ENCODE peak calls at places on chromosomes 6 and 20, in nine cellular contexts. C is psoas muscle; H is SK-N-SH; E is astrocyte of the cerebellum; K is cardiac muscle cell; F is AG04450; Z is cardiac fibroblast; U is BE2C; N is CD8-positive, alpha-beta T cell. D is an unnamed sample.

GRCh38 chr6:83038246-83038645 is 27.4 kb downstream of the UBE3D start:
- DNase-seq in N (no peak), H (no peak), F (no peak), K (no peak), U (no peak), E (no peak), Z (no peak), C (no peak), D (no peak)

GRCh38 chr6:142458857-142459256 is 157.1 kb downstream of the ADGRG6 start:
- DNase-seq in E (no peak), F (no peak), Z (no peak), H (no peak), N (no peak), C (no peak), U (no peak), K (no peak), D (no peak)

GRCh38 chr20:43459022-43459942 is 1.6 kb downstream of the SRSF6 start:
- DNase-seq in K (peak), E (no peak), Z (peak), N (no peak), C (no peak), U (no peak), F (no peak), H (no peak), D (peak)

GRCh38 chr20:56202493-56203077 is 45.9 kb upstream of the MC3R start:
- DNase-seq in U (no peak), N (no peak), C (no peak), H (peak), F (no peak), Z (peak), E (no peak), K (peak), D (peak)

GRCh38 chr6:28081486-28081751 is 1.1 kb downstream of the ZNF165 start:
- DNase-seq in K (no peak), F (no peak), C (no peak), Z (no peak), N (no peak), U (no peak), H (no peak), E (no peak), D (no peak)

GRCh38 chr6:71533939-71534379 is 245.3 kb downstream of the OGFRL1 start:
- DNase-seq in K (peak), U (peak), H (peak), Z (peak), N (no peak), C (no peak), F (no peak), E (peak), D (no peak)

GRCh38 chr6:15588966-15589634 is 73.7 kb downstream of the DTNBP1 start:
- DNase-seq in Z (peak), E (peak), N (no peak), F (peak), H (no peak), K (peak), U (no peak), C (no peak), D (peak)

GRCh38 chr6:815348-815738 is 122.4 kb upstream of the EXOC2 start:
- DNase-seq in H (peak), U (no peak), N (no peak), E (no peak), C (no peak), Z (no peak), F (no peak), K (no peak), D (no peak)

GRCh38 chr20:53934421-53935352 is 135.7 kb downstream of the BCAS1 start:
- DNase-seq in C (no peak), U (no peak), Z (peak), N (peak), E (no peak), F (no peak), K (peak), H (no peak), D (peak)

GRCh38 chr6:169997187-169997929 is 245.9 kb downstream of the ERMARD start:
- DNase-seq in Z (no peak), C (no peak), N (no peak), K (no peak), H (no peak), U (no peak), E (no peak), F (no peak), D (no peak)

GRCh38 chr6:26205625-26206574 is 118.7 kb downstream of the HFE start:
- DNase-seq in Z (peak), N (no peak), F (peak), U (no peak), E (no peak), K (peak), H (peak), C (no peak), D (peak)

GRCh38 chr6:100712997-100713396 is 168.1 kb downstream of the ASCC3 start:
- DNase-seq in Z (no peak), C (no peak), N (no peak), U (no peak), F (no peak), E (no peak), H (no peak), K (no peak), D (no peak)

GRCh38 chr20:14481863-14482262 is 144.5 kb upstream of the FLRT3 start:
- DNase-seq in K (peak), Z (peak), N (no peak), U (no peak), E (no peak), H (no peak), C (no peak), F (peak), D (peak)

GRCh38 chr6:143744593-143745151 is 66.9 kb downstream of the PHACTR2 start:
- DNase-seq in C (no peak), Z (peak), U (no peak), E (no peak), H (no peak), N (no peak), K (no peak), F (no peak), D (no peak)

GRCh38 chr6:150605333-150605732 is 5.6 kb downstream of the PLEKHG1 start:
- DNase-seq in U (no peak), N (no peak), F (no peak), Z (no peak), K (no peak), E (no peak), C (no peak), H (no peak), D (no peak)

GRCh38 chr20:57459278-57459677 is 65.7 kb downstream of the CTCFL start:
- DNase-seq in F (no peak), C (no peak), Z (no peak), N (no peak), H (no peak), K (peak), E (no peak), U (no peak), D (no peak)

GRCh38 chr6:26028212-26028752 is 58.9 kb upstream of the HFE start:
- DNase-seq in C (no peak), E (no peak), F (no peak), K (no peak), Z (no peak), H (no peak), U (no peak), N (no peak), D (no peak)

GRCh38 chr20:22575087-22575721 is 9.2 kb downstream of the FOXA2 start:
- DNase-seq in K (no peak), C (no peak), N (no peak), H (no peak), F (no peak), E (no peak), Z (peak), U (no peak), D (no peak)

GRCh38 chr6:34888874-34889555 is at the start of gene ANKS1A:
- DNase-seq in C (peak), E (no peak), N (peak), Z (peak), F (no peak), K (peak), H (peak), U (peak), D (peak)

GRCh38 chr20:62632575-62632974 is 9.7 kb upstream of the SLCO4A1 start:
- DNase-seq in E (no peak), N (no peak), F (no peak), C (no peak), Z (no peak), U (no peak), H (no peak), K (no peak), D (no peak)

GRCh38 chr20:21569586-21569985 is 55.7 kb upstream of the NKX2-2 start:
- DNase-seq in C (no peak), U (no peak), E (no peak), Z (no peak), H (no peak), K (no peak), N (no peak), F (no peak), D (no peak)

GRCh38 chr6:163260911-163261310 is 153.6 kb upstream of the QKI start:
- DNase-seq in Z (no peak), K (no peak), E (no peak), N (no peak), H (no peak), C (no peak), U (no peak), F (no peak), D (no peak)

GRCh38 chr6:109308018-109308492 is 74.2 kb downstream of the CD164 start:
- DNase-seq in U (no peak), F (peak), C (peak), Z (peak), K (peak), H (no peak), N (no peak), E (no peak), D (peak)

GRCh38 chr6:141552463-141552862 is 580.3 kb upstream of the GJE1 start:
- DNase-seq in C (no peak), U (no peak), E (peak), Z (peak), F (peak), N (no peak), H (no peak), K (peak), D (peak)

GRCh38 chr6:134502614-134503541 is 185.0 kb upstream of the SGK1 start:
- DNase-seq in K (no peak), U (no peak), C (no peak), Z (no peak), E (no peak), H (no peak), F (no peak), N (no peak), D (no peak)

GRCh38 chr6:134757911-134758361 is 192.0 kb downstream of the ALDH8A1 start:
- DNase-seq in Z (peak), K (peak), H (no peak), E (no peak), U (no peak), N (no peak), C (no peak), F (no peak), D (no peak)

GRCh38 chr6:144957236-144957937 is 672.3 kb downstream of the UTRN start:
- DNase-seq in Z (peak), C (no peak), U (no peak), E (no peak), F (no peak), H (no peak), K (no peak), N (no peak), D (peak)

GRCh38 chr20:38426498-38426897 is 8.6 kb downstream of the SNHG17 start:
- DNase-seq in Z (no peak), H (no peak), C (no peak), E (no peak), U (no peak), F (no peak), K (no peak), N (no peak), D (no peak)

GRCh38 chr20:58133020-58133419 is 95.4 kb downstream of the ANKRD60 start:
- DNase-seq in K (no peak), H (no peak), C (no peak), E (no peak), N (no peak), Z (no peak), U (no peak), F (no peak), D (no peak)

GRCh38 chr20:61692476-61692875 is 373.2 kb downstream of the TAF4 start:
- DNase-seq in Z (no peak), K (no peak), E (no peak), F (no peak), C (no peak), U (no peak), H (peak), N (no peak), D (no peak)

DNA sequence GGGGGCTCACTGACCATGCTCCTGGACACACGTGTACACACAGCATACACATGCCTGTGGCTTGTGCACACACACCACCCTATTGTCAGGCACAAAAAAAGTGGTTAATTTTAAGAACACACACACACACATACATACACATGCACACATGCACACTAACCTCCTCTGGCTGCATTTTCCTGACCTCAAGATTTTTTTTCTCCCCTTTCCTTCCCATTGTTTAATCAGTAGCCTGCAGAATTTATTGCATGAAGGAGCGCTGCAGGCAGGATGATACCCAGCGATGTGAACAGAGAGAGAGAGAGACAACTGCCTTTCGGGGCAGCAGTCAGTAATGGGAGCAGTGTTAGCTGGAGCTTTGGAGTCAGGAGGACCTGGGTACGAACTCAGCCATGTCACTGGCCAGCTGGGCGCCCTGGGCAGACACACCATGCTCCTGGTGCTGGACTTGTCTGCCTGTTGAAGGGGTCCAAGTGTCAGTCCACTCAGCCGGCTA is 990 bp upstream of the TRAF3IP2 start:
- DNase-seq in Z (peak), U (no peak), K (peak), E (no peak), H (no peak), N (no peak), F (no peak), C (no peak), D (no peak)
- H3K4me3 ChIP-seq in Z (peak), U (no peak), K (peak), E (no peak), H (no peak), N (peak), F (no peak), C (peak), D (peak)

DNA sequence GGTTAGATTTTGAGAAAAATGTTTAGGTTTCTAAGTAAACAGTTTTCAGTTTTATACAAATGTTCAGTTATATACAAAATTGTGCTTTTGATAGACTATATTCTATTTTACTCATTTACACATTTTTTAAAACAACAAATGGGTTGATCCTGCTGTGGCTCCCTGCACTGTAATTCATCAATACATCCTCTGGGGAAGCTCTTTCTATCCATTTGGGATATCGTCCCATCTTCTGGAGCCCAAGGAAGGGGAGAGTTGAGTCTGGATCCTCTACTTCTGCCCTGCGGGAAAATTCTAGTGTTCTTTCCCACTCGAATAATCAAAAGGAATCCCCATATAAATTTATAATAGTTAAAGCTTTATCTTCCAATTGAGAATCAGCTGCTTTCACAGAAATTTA is 75.0 kb downstream of the SYCP2L start:
- DNase-seq in U (no peak), K (no peak), H (no peak), E (no peak), C (no peak), N (no peak), Z (no peak), F (no peak), D (no peak)
- TF ChIP-seq CTCF in U (no peak), K (no peak), H (no peak), E (no peak), C (no peak), N (no peak), Z (no peak), F (no peak), D (peak)

GRCh38 chr20:47354388-47354709 is 2.1 kb downstream of the ZMYND8 start:
- DNase-seq in E (no peak), U (no peak), C (no peak), H (no peak), N (no peak), F (no peak), Z (no peak), K (no peak), D (no peak)

GRCh38 chr20:47352332-47353223 is 3.9 kb downstream of the ZMYND8 start:
- DNase-seq in H (peak), K (peak), Z (peak), N (no peak), C (no peak), E (no peak), F (no peak), U (no peak), D (no peak)

GRCh38 chr20:47354710-47355488 is 1.6 kb downstream of the ZMYND8 start:
- DNase-seq in K (peak), Z (peak), F (no peak), N (no peak), H (no peak), E (no peak), C (no peak), U (no peak), D (no peak)

GRCh38 chr20:47353224-47353696 is 3.2 kb downstream of the ZMYND8 start:
- DNase-seq in E (no peak), K (no peak), U (no peak), Z (no peak), F (no peak), N (no peak), H (no peak), C (no peak), D (no peak)

GRCh38 chr20:47353697-47354387 is 2.7 kb downstream of the ZMYND8 start:
- DNase-seq in Z (no peak), U (no peak), C (no peak), E (no peak), N (no peak), K (peak), H (no peak), F (no peak), D (no peak)
- H3K4me3 ChIP-seq in Z (peak), U (peak), C (peak), E (peak), N (peak), K (peak), H (peak), F (peak), D (peak)

GRCh38 chr20:4519530-4519929 is 202.2 kb upstream of the PRND start:
- DNase-seq in K (no peak), F (no peak), U (no peak), N (no peak), C (no peak), E (no peak), H (peak), Z (peak), D (no peak)
- TF ChIP-seq CTCF in K (peak), F (peak), U (peak), N (no peak), C (no peak), E (no peak), H (peak), Z (peak), D (peak)